ENCODE peak calls at places on chromosomes 7 and 10, in four cellular contexts. N is SK-N-SH, E is suprapubic skin, L is stomach. W is an unnamed sample.

GRCh38 chr7:15503603-15504280 is 58.1 kb downstream of the AGMO start:
- DNase-seq in N (no peak), L (no peak), E (no peak), W (no peak)

GRCh38 chr7:71824356-71824755 is 587.8 kb downstream of the CALN1 start:
- DNase-seq in E (no peak), N (no peak), L (no peak), W (no peak)

GRCh38 chr7:122695816-122696215 is 3.1 kb downstream of the RNF133 start:
- DNase-seq in E (no peak), L (no peak), N (no peak), W (no peak)

GRCh38 chr10:111498560-111498959 is 421.7 kb downstream of the ADRA2A start:
- DNase-seq in L (no peak), N (no peak), E (no peak), W (peak; percentile 12)

GRCh38 chr7:138890782-138891445 is 90.3 kb downstream of the KIAA1549 start:
- DNase-seq in L (no peak), E (no peak), N (peak; percentile 67), W (no peak)

GRCh38 chr7:99140813-99141212 is 3.1 kb downstream of the SMURF1 start:
- DNase-seq in L (no peak), N (no peak), E (no peak), W (no peak)

GRCh38 chr10:46544989-46545791 is 11.3 kb downstream of the GPRIN2 start:
- DNase-seq in E (peak; percentile 57), N (peak; percentile 62), L (peak; percentile 26), W (no peak)

GRCh38 chr7:140719711-140720110 is 23.2 kb downstream of the NDUFB2 start:
- DNase-seq in L (no peak), E (no peak), N (no peak), W (no peak)

GRCh38 chr7:77753173-77753572 is 45.1 kb downstream of the TMEM60 start:
- DNase-seq in L (no peak), N (no peak), E (no peak), W (no peak)

GRCh38 chr10:15370212-15370740 is 813 bp downstream of the FAM171A1 start:
- DNase-seq in N (peak; percentile 79), L (no peak), E (no peak), W (no peak)

GRCh38 chr7:99422625-99423024 is 13.9 kb downstream of the BUD31 start:
- DNase-seq in N (no peak), L (no peak), E (no peak), W (no peak)

GRCh38 chr7:100169147-100169850 is 882 bp upstream of the GAL3ST4 start:
- DNase-seq in N (peak; percentile 32), L (no peak), E (no peak), W (no peak)

GRCh38 chr10:93752761-93753160 is 5.0 kb upstream of the LGI1 start:
- DNase-seq in N (no peak), E (no peak), L (no peak), W (no peak)

GRCh38 chr7:30470783-30471182 is 7.8 kb downstream of the NOD1 start:
- DNase-seq in E (no peak), L (no peak), N (no peak), W (no peak)

GRCh38 chr7:54798569-54798968 is 39.6 kb upstream of the SEC61G start:
- DNase-seq in N (no peak), L (no peak), E (no peak), W (no peak)

GRCh38 chr10:131499566-131499965 is 188.0 kb upstream of the TCERG1L start:
- DNase-seq in E (no peak), L (no peak), N (no peak), W (peak; percentile 68)

GRCh38 chr10:122530177-122530576 is 30.4 kb upstream of the DMBT1 start:
- DNase-seq in L (no peak), N (no peak), E (no peak), W (no peak)

GRCh38 chr7:66344166-66344565 is 139.0 kb downstream of the TPST1 start:
- DNase-seq in E (no peak), L (no peak), N (no peak), W (no peak)

GRCh38 chr10:124708246-124708779 is 35.9 kb downstream of the FAM53B start:
- DNase-seq in N (no peak), E (no peak), L (no peak), W (no peak)

GRCh38 chr7:143387156-143387975 is 6.2 kb downstream of the ZYX start:
- DNase-seq in E (no peak), L (no peak), N (no peak), W (no peak)
- H3K4me3 ChIP-seq in E (no peak overlapping the region), L (peak overlapping the region; percentile 78), N (peak overlapping the region; percentile 3), W (no peak overlapping the region)

DNA sequence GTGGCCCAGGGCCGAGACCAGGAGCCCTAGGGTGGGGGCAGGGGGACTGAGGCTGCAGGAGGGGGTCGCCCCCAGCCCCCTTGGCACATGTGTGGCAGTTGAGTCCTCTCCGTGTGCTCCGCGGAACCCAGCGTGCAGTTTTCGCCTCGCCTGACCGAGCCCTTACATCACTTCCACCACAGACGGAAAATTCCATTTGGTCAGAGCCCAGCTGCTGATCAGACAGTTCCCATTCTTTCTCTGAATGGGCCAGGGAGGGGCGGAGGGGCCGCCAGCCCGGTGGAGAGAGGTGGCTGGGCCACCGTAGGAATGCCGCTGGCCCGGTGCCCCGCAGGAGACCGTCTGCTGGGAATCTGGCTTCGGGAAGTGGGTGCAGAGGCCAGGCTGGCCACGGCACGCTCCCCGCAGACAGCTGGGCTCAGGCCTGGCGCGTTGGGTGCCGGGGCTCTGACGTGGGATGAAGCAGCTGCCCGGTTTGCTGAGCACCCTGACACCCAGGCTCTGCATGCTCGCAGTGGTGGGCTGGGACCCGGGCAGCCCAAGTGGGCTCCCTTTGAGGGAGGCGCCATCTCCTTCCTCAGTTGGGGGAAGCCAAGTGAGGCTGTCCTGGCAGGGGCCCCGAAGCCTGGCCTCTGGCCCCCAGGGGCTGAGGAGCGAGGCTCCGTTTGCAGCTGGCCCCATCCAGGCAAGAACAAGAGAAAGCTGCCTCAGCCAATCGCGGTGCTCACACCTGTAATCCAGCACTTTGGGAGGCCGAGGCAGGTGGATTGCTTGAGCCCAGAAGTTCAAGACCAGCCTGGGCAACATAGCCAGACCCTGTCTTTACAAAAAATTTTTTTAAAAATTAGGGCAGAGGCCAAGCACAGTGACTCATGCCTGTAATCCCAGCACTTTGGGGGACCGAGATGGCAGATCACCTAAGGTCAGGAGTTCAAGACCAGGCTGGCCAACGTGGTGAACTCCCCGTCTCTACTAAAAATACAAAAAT is 9.9 kb downstream of the TTYH3 start:
- DNase-seq in E (peak; percentile 94), N (peak; percentile 75), L (peak; percentile 94), W (peak; percentile 94)
- TF ChIP-seq POLR2AphosphoS5 in E (no peak), N (peak; percentile 56), L (peak; percentile 93), W (peak; percentile 82)

GRCh38 chr10:53025172-53025651 is 252.6 kb upstream of the MBL2 start:
- DNase-seq in E (no peak), L (no peak), N (no peak), W (no peak)
- TF ChIP-seq EP300 in E (no peak), L (no peak), N (no peak), W (no peak)

GRCh38 chr10:35639021-35639521 is 3.0 kb downstream of the FZD8 start:
- DNase-seq in N (peak; percentile 28), L (no peak), E (no peak), W (no peak)
- H3K4me3 ChIP-seq in N (no peak overlapping the region), L (peak overlapping the region; percentile 79), E (peak overlapping the region; percentile 94), W (peak overlapping the region; percentile 91)

DNA sequence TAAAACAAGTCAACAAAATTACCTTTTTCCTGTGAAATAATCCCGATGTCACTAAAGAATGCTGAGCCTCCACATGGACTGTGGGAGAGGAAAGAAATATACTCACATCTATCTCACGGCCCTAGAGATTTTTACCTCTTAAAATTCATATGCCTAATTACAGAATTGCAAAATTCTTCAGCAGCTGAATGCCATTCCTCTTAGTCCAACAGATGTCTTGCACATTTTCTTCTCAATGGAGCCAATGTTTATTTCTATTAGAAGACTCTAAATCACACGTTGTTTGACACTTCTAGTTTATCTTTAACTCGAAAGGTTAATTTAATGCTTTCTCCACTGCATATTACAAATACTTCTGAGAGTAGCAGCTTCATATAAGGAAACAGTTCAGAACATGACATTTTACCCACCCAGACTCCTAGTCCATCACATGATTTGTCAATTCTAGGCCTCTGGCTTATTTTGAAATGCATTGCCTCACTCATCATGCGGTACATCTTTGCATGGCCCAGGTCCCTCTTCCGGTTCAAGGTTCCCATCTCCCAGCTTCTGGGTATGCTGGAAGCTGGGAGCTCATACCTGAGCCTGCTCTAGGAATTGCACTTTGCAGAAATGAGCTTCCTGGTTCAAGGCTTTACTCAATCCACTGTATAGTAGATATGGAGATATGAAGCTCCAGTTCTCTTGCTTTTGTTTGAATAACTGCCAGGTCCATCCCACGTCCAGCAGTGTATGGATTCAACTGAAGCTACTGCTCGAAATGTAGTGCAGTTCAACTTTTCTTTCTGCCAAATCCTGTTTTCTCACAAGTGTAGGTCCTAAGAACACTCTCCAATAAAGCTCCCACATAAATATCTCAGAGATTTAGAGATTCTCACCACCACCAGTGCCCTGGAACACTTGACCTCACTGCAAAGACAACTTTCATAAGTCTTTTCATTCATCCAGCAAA is 306.2 kb downstream of the GPR37 start:
- DNase-seq in E (no peak), L (no peak), N (no peak), W (no peak)
- TF ChIP-seq POLR2AphosphoS5 in E (no peak), L (peak; percentile 26), N (no peak), W (peak; percentile 32)

DNA sequence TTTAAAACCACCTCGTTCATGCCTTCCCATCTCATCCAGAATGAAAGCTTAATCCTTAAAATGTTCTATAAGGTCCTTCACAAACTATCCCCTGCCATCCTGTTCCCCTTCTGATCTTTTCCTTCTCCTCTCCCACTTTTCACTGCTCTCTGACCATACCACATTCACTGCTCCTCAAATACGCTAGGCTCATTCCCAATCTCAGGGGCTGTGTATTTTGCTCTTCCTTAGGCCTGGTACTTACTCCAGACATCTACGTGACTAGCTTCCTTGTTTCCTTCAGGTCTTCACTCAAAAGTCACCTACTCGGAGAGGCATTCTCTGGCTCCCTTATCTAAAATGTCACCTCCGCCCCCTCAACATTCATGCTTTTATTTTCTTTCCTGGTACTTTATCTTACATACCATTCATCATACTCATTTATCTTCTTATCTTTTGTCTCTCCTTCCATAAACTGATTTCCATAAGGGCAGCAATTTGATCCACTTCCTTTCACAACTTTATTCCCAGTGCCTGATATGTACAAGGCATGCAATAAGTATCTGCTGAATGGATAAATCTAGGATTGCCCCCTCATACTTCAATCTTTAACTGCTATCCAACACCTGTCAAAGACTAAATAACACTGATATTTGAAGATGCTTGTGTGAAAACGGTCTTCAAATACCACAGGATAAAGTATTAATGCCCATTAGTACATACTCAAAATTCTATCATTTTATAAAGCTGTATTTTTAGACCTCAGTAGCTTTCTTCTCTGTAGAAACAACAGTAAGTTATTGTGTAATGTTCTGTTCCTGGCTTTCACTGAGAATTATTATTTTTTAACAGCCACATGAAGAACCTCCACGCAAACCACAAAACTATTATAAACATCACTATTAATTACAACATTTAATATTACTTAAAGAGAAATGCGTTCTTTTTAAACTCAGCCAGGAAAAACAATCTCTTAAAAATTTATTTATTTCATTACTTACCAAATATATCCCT is 27.0 kb downstream of the JMJD1C start:
- DNase-seq in E (no peak), N (no peak), L (no peak), W (no peak)
- TF ChIP-seq EP300 in E (no peak), N (no peak), L (no peak), W (no peak)

GRCh38 chr7:25857376-25858067 is 294.5 kb upstream of the NFE2L3 start:
- DNase-seq in N (peak; percentile 36), L (no peak), E (peak; percentile 87), W (no peak)
- H3K4me3 ChIP-seq in N (peak overlapping the region; percentile 50), L (peak overlapping the region; percentile 44), E (peak overlapping the region; percentile 57), W (peak overlapping the region; percentile 61)

GRCh38 chr7:49486974-49487919 is 286.2 kb upstream of the VWC2 start:
- DNase-seq in N (no peak), E (no peak), L (no peak), W (no peak)
- TF ChIP-seq POLR2AphosphoS5 in N (no peak), E (no peak), L (no peak), W (no peak)

GRCh38 chr7:95805909-95806308 is 33.6 kb downstream of the DYNC1I1 start:
- DNase-seq in N (no peak), L (no peak), E (no peak), W (no peak)
- TF ChIP-seq EP300 in N (no peak), L (no peak), E (no peak), W (no peak)